ENCODE peak calls at places on chromosomes 3 and 15, in ten cellular contexts. J, P, B, T, O, Q, V, Y, X and A are unnamed samples.

GRCh38 chr3:87307805-87308204 is 31.4 kb upstream of the POU1F1 start:
- DNase-seq in J (no peak), P (no peak), B (no peak), T (no peak), O (no peak), Q (no peak), V (no peak), Y (no peak), X (no peak), A (no peak)

GRCh38 chr3:106877632-106878031 is 499.6 kb upstream of the CCDC54 start:
- DNase-seq in J (no peak), P (no peak), B (no peak), T (no peak), O (no peak), Q (no peak), V (no peak), Y (no peak), X (no peak), A (no peak)

GRCh38 chr15:68560501-68561113 is 18.2 kb upstream of the CORO2B start:
- DNase-seq in J (no peak), P (no peak), B (peak), T (no peak), O (no peak), Q (peak), V (no peak), Y (peak), X (no peak), A (no peak)

GRCh38 chr3:123636431-123636841 is 51.6 kb upstream of the HACD2 start:
- DNase-seq in J (no peak), P (no peak), B (peak), T (no peak), O (no peak), Q (no peak), V (no peak), Y (no peak), X (no peak), A (no peak)

GRCh38 chr3:61662861-61663260 is 101.5 kb downstream of the PTPRG start:
- DNase-seq in J (no peak), P (no peak), B (no peak), T (no peak), O (no peak), Q (no peak), V (no peak), Y (no peak), X (no peak), A (no peak)

GRCh38 chr15:70562906-70563305 is 200.5 kb downstream of the UACA start:
- DNase-seq in J (no peak), P (no peak), B (no peak), T (no peak), O (no peak), Q (no peak), V (no peak), Y (no peak), X (no peak), A (no peak)

GRCh38 chr3:71102111-71103039 is 481.2 kb downstream of the FOXP1 start:
- DNase-seq in J (no peak), P (no peak), B (no peak), T (no peak), O (peak), Q (no peak), V (no peak), Y (no peak), X (no peak), A (no peak)

GRCh38 chr3:180679178-180680096 is at the start of gene CCDC39:
- DNase-seq in J (peak), P (peak), B (peak), T (peak), O (peak), Q (no peak), V (peak), Y (peak), X (peak), A (peak)

GRCh38 chr15:69132935-69133861 is 27.2 kb upstream of the GLCE start:
- DNase-seq in J (no peak), P (no peak), B (no peak), T (peak), O (no peak), Q (no peak), V (no peak), Y (peak), X (no peak), A (no peak)

GRCh38 chr15:67148196-67148701 is 82.8 kb downstream of the SMAD3 start:
- DNase-seq in J (no peak), P (no peak), B (peak), T (peak), O (peak), Q (no peak), V (no peak), Y (no peak), X (no peak), A (no peak)

GRCh38 chr15:101451192-101451799 is 38.2 kb downstream of the PCSK6 start:
- DNase-seq in J (no peak), P (no peak), B (no peak), T (no peak), O (no peak), Q (peak), V (no peak), Y (peak), X (peak), A (no peak)

GRCh38 chr3:133532951-133533350 is 40.5 kb upstream of the CDV3 start:
- DNase-seq in J (no peak), P (no peak), B (no peak), T (no peak), O (peak), Q (no peak), V (no peak), Y (no peak), X (no peak), A (no peak)

GRCh38 chr3:155243512-155243921 is 50.0 kb downstream of the STRIT1 start:
- DNase-seq in J (no peak), P (no peak), B (no peak), T (no peak), O (peak), Q (no peak), V (no peak), Y (no peak), X (no peak), A (no peak)

GRCh38 chr15:92020765-92021164 is 167.3 kb downstream of the SLCO3A1 start:
- DNase-seq in J (no peak), P (no peak), B (no peak), T (no peak), O (peak), Q (no peak), V (no peak), Y (no peak), X (no peak), A (no peak)

GRCh38 chr3:41196499-41197410 is 2.5 kb upstream of the CTNNB1 start:
- DNase-seq in J (no peak), P (no peak), B (no peak), T (no peak), O (no peak), Q (no peak), V (no peak), Y (no peak), X (no peak), A (no peak)

GRCh38 chr15:53837263-53837662 is 77.8 kb upstream of the WDR72 start:
- DNase-seq in J (no peak), P (no peak), B (no peak), T (peak), O (no peak), Q (no peak), V (no peak), Y (peak), X (no peak), A (no peak)

GRCh38 chr15:80265021-80265420 is 13.0 kb upstream of the CTXND1 start:
- DNase-seq in J (no peak), P (no peak), B (no peak), T (no peak), O (peak), Q (no peak), V (no peak), Y (no peak), X (no peak), A (no peak)

GRCh38 chr15:59205839-59206622 is 612 bp upstream of the LDHAL6B start:
- DNase-seq in J (no peak), P (no peak), B (no peak), T (no peak), O (no peak), Q (no peak), V (no peak), Y (no peak), X (no peak), A (no peak)

GRCh38 chr15:70569139-70569717 is 194.1 kb downstream of the UACA start:
- DNase-seq in J (no peak), P (no peak), B (no peak), T (peak), O (peak), Q (no peak), V (no peak), Y (no peak), X (no peak), A (no peak)

GRCh38 chr3:79052054-79052681 is 715.6 kb downstream of the ROBO1 start:
- DNase-seq in J (no peak), P (no peak), B (no peak), T (no peak), O (no peak), Q (no peak), V (no peak), Y (no peak), X (no peak), A (no peak)

GRCh38 chr15:39312984-39313383 is 267.9 kb upstream of the THBS1 start:
- DNase-seq in J (no peak), P (peak), B (peak), T (no peak), O (no peak), Q (no peak), V (no peak), Y (no peak), X (no peak), A (no peak)

GRCh38 chr3:63687569-63688233 is 35.2 kb downstream of the SNTN start:
- DNase-seq in J (no peak), P (no peak), B (no peak), T (no peak), O (no peak), Q (no peak), V (no peak), Y (no peak), X (no peak), A (no peak)

GRCh38 chr3:119551525-119552063 is 7.8 kb downstream of the CD80 start:
- DNase-seq in J (no peak), P (no peak), B (no peak), T (no peak), O (no peak), Q (no peak), V (no peak), Y (no peak), X (no peak), A (no peak)
- TF ChIP-seq POLR2A in J (no peak), P (no peak), B (no peak), T (no peak), O (no peak), Q (no peak), V (no peak), Y (no peak), X (no peak), A (no peak)

GRCh38 chr3:10010546-10011465 is 15.4 kb upstream of the FANCD2 start:
- DNase-seq in J (peak), P (peak), B (peak), T (peak), O (peak), Q (peak), V (peak), Y (peak), X (peak), A (peak)
- TF ChIP-seq POLR2A in J (peak), P (no peak), B (peak), T (peak), O (no peak), Q (no peak), V (no peak), Y (no peak), X (peak), A (peak)

GRCh38 chr3:52204337-52205073 is 6.5 kb downstream of the ALAS1 start:
- DNase-seq in J (no peak), P (no peak), B (no peak), T (peak), O (peak), Q (no peak), V (no peak), Y (no peak), X (no peak), A (no peak)
- TF ChIP-seq POLR2A in J (no peak), P (no peak), B (no peak), T (no peak), O (no peak), Q (no peak), V (no peak), Y (no peak), X (no peak), A (no peak)

GRCh38 chr3:72738752-72739520 is 109.3 kb downstream of the SHQ1 start:
- DNase-seq in J (no peak), P (peak), B (peak), T (peak), O (no peak), Q (no peak), V (no peak), Y (peak), X (no peak), A (no peak)
- TF ChIP-seq POLR2A in J (no peak), P (no peak), B (no peak), T (no peak), O (no peak), Q (no peak), V (no peak), Y (no peak), X (no peak), A (no peak)

GRCh38 chr3:45892161-45892560 is 5.8 kb downstream of the CCR9 start:
- DNase-seq in J (no peak), P (no peak), B (no peak), T (no peak), O (no peak), Q (no peak), V (no peak), Y (no peak), X (no peak), A (no peak)

GRCh38 chr3:45896069-45896468 is 9.7 kb downstream of the CCR9 start:
- DNase-seq in J (no peak), P (no peak), B (no peak), T (no peak), O (no peak), Q (no peak), V (no peak), Y (no peak), X (no peak), A (no peak)

DNA sequence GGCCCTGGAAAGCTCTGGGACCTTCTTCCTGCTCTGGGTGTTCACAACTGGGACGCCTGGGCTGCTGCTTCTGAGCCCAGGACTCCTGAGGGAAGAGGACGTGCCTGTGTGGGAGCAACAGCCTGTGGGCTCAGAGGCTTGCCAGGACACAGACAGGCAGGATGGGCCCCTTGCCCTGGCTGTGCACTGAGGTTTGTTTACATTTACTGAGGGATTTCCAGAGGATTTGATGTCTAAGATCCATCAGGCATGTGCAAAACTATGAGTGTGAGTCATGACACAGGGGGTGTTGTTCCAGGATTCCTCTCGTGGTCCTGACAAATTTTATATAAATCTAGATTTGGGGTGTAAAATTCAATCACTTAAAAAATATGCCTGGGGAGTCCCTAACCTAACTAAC is 10.6 kb downstream of the CCR9 start:
- DNase-seq in J (no peak), P (no peak), B (no peak), T (no peak), O (peak), Q (no peak), V (no peak), Y (no peak), X (no peak), A (no peak)
- TF ChIP-seq POLR2A in J (no peak), P (no peak), B (no peak), T (no peak), O (no peak), Q (no peak), V (no peak), Y (no peak), X (no peak), A (no peak)

GRCh38 chr3:38141173-38141951 is 2.9 kb downstream of the MYD88 start:
- DNase-seq in J (no peak), P (no peak), B (no peak), T (no peak), O (no peak), Q (no peak), V (no peak), Y (no peak), X (no peak), A (no peak)

GRCh38 chr3:38140326-38141172 is 2.1 kb downstream of the MYD88 start:
- DNase-seq in J (no peak), P (no peak), B (no peak), T (no peak), O (no peak), Q (no peak), V (no peak), Y (no peak), X (no peak), A (no peak)

GRCh38 chr3:38141952-38142273 is 3.5 kb downstream of the MYD88 start:
- DNase-seq in J (peak), P (no peak), B (peak), T (no peak), O (no peak), Q (no peak), V (no peak), Y (no peak), X (no peak), A (no peak)

GRCh38 chr3:38143511-38143910 is 5.0 kb downstream of the MYD88 start:
- DNase-seq in J (no peak), P (no peak), B (no peak), T (no peak), O (no peak), Q (no peak), V (no peak), Y (no peak), X (no peak), A (no peak)

GRCh38 chr3:38142959-38143358 is 4.5 kb downstream of the MYD88 start:
- DNase-seq in J (no peak), P (no peak), B (no peak), T (no peak), O (no peak), Q (no peak), V (no peak), Y (no peak), X (no peak), A (no peak)
- TF ChIP-seq POLR2A in J (no peak), P (no peak), B (no peak), T (no peak), O (no peak), Q (no peak), V (no peak), Y (no peak), X (no peak), A (no peak)

DNA sequence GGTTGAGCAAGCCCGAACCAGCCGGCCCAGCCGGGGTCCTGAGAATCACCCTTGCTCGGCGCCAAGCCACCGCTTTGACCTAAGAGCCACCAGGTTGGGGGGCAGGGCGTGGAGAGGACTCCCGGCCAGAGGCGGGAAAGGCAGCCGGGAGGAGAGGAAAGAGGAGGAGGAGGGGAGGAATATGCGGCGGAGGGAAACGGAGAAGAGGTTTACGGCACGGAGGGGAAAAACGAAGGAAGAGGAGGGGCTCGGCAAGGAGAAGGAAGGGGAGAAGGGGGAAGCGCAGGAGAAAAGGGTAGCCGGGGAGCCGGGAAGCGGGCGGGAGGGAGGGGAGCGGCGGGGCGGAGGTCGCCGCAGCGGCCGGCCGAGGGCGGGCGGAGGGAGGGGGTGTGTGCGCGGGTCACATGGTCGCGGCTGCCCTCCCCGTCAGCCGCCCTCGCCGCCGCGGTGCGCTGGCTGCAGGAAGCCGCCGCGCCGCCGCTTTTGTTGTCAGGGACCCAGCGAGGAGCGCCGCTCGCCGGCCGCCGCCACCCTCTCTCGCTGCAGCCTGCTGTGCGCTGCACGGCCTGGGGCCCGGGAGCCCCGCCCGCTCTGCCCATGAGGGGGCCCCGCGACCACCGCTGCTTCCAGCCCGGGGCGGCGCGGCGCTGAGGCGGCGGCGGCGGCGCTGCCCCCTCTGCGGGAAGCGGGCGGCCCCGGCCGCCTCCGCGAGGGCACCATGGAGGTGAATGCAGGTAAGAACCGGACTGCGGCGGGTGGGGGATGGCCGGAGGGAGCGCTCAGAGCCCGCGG is at the start of gene NR1D2:
- DNase-seq in J (peak), P (peak), B (peak), T (peak), O (peak), Q (peak), V (peak), Y (peak), X (peak), A (peak)
- TF ChIP-seq POLR2A in J (peak), P (no peak), B (peak), T (peak), O (peak), Q (peak), V (peak), Y (no peak), X (peak), A (peak)